ENCODE peak calls at places on chromosome 4, in seven cellular contexts. One of them, this sample, is unnamed.

GRCh38 chr4:15729910-15730533 is 27.2 kb downstream of the BST1 start:
- DNase-seq in fibroblast of lung: peak
- DNase-seq in fibroblast of mammary gland: peak
- DNase-seq in neural progenitor cell: peak
- DNase-seq in upper lobe of right lung: no peak
- DNase-seq in GM12892: peak
- DNase-seq in lower lobe of right lung: no peak
- DNase-seq in this sample: no peak

GRCh38 chr4:99887837-99888236 is 6.4 kb downstream of the LAMTOR3 start:
- DNase-seq in fibroblast of lung: peak
- DNase-seq in fibroblast of mammary gland: peak
- DNase-seq in neural progenitor cell: peak
- DNase-seq in upper lobe of right lung: no peak
- DNase-seq in GM12892: no peak
- DNase-seq in lower lobe of right lung: no peak
- DNase-seq in this sample: no peak

GRCh38 chr4:183354213-183354612 is 32.0 kb upstream of the CLDN24 start:
- DNase-seq in fibroblast of lung: no peak
- DNase-seq in fibroblast of mammary gland: no peak
- DNase-seq in neural progenitor cell: no peak
- DNase-seq in upper lobe of right lung: no peak
- DNase-seq in GM12892: no peak
- DNase-seq in lower lobe of right lung: no peak
- DNase-seq in this sample: no peak

GRCh38 chr4:89708903-89709361 is 128.0 kb downstream of the SNCA start:
- DNase-seq in fibroblast of lung: peak
- DNase-seq in fibroblast of mammary gland: no peak
- DNase-seq in neural progenitor cell: no peak
- DNase-seq in upper lobe of right lung: no peak
- DNase-seq in GM12892: no peak
- DNase-seq in lower lobe of right lung: no peak
- DNase-seq in this sample: no peak

GRCh38 chr4:176464748-176465147 is 145.0 kb downstream of the SPCS3 start:
- DNase-seq in fibroblast of lung: no peak
- DNase-seq in fibroblast of mammary gland: no peak
- DNase-seq in neural progenitor cell: no peak
- DNase-seq in upper lobe of right lung: no peak
- DNase-seq in GM12892: no peak
- DNase-seq in lower lobe of right lung: no peak
- DNase-seq in this sample: no peak

GRCh38 chr4:152014280-152014679 is 253.5 kb upstream of the GATB start:
- DNase-seq in fibroblast of lung: no peak
- DNase-seq in fibroblast of mammary gland: no peak
- DNase-seq in neural progenitor cell: no peak
- DNase-seq in upper lobe of right lung: no peak
- DNase-seq in GM12892: peak
- DNase-seq in lower lobe of right lung: no peak
- DNase-seq in this sample: no peak

GRCh38 chr4:115687356-115687755 is 573.9 kb upstream of the NDST4 start:
- DNase-seq in fibroblast of lung: no peak
- DNase-seq in fibroblast of mammary gland: no peak
- DNase-seq in neural progenitor cell: no peak
- DNase-seq in upper lobe of right lung: no peak
- DNase-seq in GM12892: no peak
- DNase-seq in lower lobe of right lung: no peak
- DNase-seq in this sample: no peak

GRCh38 chr4:41420576-41420975 is 117.4 kb upstream of the LIMCH1 start:
- DNase-seq in fibroblast of lung: no peak
- DNase-seq in fibroblast of mammary gland: no peak
- DNase-seq in neural progenitor cell: no peak
- DNase-seq in upper lobe of right lung: no peak
- DNase-seq in GM12892: no peak
- DNase-seq in lower lobe of right lung: no peak
- DNase-seq in this sample: no peak

GRCh38 chr4:150250293-150250997 is 172.2 kb downstream of the DCLK2 start:
- DNase-seq in fibroblast of lung: no peak
- DNase-seq in fibroblast of mammary gland: no peak
- DNase-seq in neural progenitor cell: no peak
- DNase-seq in upper lobe of right lung: no peak
- DNase-seq in GM12892: no peak
- DNase-seq in lower lobe of right lung: no peak
- DNase-seq in this sample: no peak

GRCh38 chr4:39745920-39746319 is 48.0 kb downstream of the UBE2K start:
- DNase-seq in fibroblast of lung: no peak
- DNase-seq in fibroblast of mammary gland: peak
- DNase-seq in neural progenitor cell: no peak
- DNase-seq in upper lobe of right lung: no peak
- DNase-seq in GM12892: no peak
- DNase-seq in lower lobe of right lung: no peak
- DNase-seq in this sample: no peak

GRCh38 chr4:39698424-39699009 is 581 bp downstream of the UBE2K start:
- DNase-seq in fibroblast of lung: peak
- DNase-seq in fibroblast of mammary gland: peak
- DNase-seq in neural progenitor cell: peak
- DNase-seq in upper lobe of right lung: peak
- DNase-seq in GM12892: no peak
- DNase-seq in lower lobe of right lung: peak
- DNase-seq in this sample: peak

GRCh38 chr4:144666539-144667175 is 20.7 kb downstream of the HHIP start:
- DNase-seq in fibroblast of lung: peak
- DNase-seq in fibroblast of mammary gland: peak
- DNase-seq in neural progenitor cell: no peak
- DNase-seq in upper lobe of right lung: no peak
- DNase-seq in GM12892: no peak
- DNase-seq in lower lobe of right lung: no peak
- DNase-seq in this sample: no peak

GRCh38 chr4:15451181-15451865 is 18.4 kb upstream of the CC2D2A start:
- DNase-seq in fibroblast of lung: peak
- DNase-seq in fibroblast of mammary gland: peak
- DNase-seq in neural progenitor cell: no peak
- DNase-seq in upper lobe of right lung: no peak
- DNase-seq in GM12892: no peak
- DNase-seq in lower lobe of right lung: no peak
- DNase-seq in this sample: no peak

GRCh38 chr4:149120331-149121014 is 678.3 kb upstream of the NR3C2 start:
- DNase-seq in fibroblast of lung: peak
- DNase-seq in fibroblast of mammary gland: peak
- DNase-seq in neural progenitor cell: no peak
- DNase-seq in upper lobe of right lung: no peak
- DNase-seq in GM12892: no peak
- DNase-seq in lower lobe of right lung: no peak
- DNase-seq in this sample: no peak

GRCh38 chr4:37812713-37813112 is 13.8 kb upstream of the PGM2 start:
- DNase-seq in fibroblast of lung: peak
- DNase-seq in fibroblast of mammary gland: peak
- DNase-seq in neural progenitor cell: no peak
- DNase-seq in upper lobe of right lung: no peak
- DNase-seq in GM12892: no peak
- DNase-seq in lower lobe of right lung: no peak
- DNase-seq in this sample: no peak

GRCh38 chr4:152348670-152349069 is 187.2 kb downstream of the FBXW7 start:
- DNase-seq in fibroblast of lung: no peak
- DNase-seq in fibroblast of mammary gland: peak
- DNase-seq in neural progenitor cell: peak
- DNase-seq in upper lobe of right lung: no peak
- DNase-seq in GM12892: no peak
- DNase-seq in lower lobe of right lung: no peak
- DNase-seq in this sample: no peak

GRCh38 chr4:93480452-93480851 is 348.1 kb upstream of the ATOH1 start:
- DNase-seq in fibroblast of lung: no peak
- DNase-seq in fibroblast of mammary gland: no peak
- DNase-seq in neural progenitor cell: no peak
- DNase-seq in upper lobe of right lung: no peak
- DNase-seq in GM12892: no peak
- DNase-seq in lower lobe of right lung: no peak
- DNase-seq in this sample: no peak

GRCh38 chr4:81472249-81473085 is 760 bp upstream of the RASGEF1B start:
- DNase-seq in fibroblast of lung: peak
- DNase-seq in fibroblast of mammary gland: peak
- DNase-seq in neural progenitor cell: peak
- DNase-seq in upper lobe of right lung: no peak
- DNase-seq in GM12892: peak
- DNase-seq in lower lobe of right lung: peak
- DNase-seq in this sample: no peak

This sample was measured in RWPE2.